ENCODE peak calls at places on chromosomes 1 and 21, in nine cellular contexts. R is IMR-90; H is spleen; S is hepatocyte; T is upper lobe of right lung; D is fibroblast of lung; O is tibial artery; V is PC-9; E is CD4-positive, alpha-beta T cell. J is an unnamed sample.

GRCh38 chr1:167880570-167880969 is 33.4 kb downstream of the ADCY10 start:
- DNase-seq in E (no peak), R (peak), V (no peak), S (peak), H (no peak), T (no peak), D (no peak), O (no peak), J (no peak)

GRCh38 chr21:15309721-15310120 is 244.9 kb upstream of the NRIP1 start:
- DNase-seq in S (no peak), H (no peak), T (no peak), D (no peak), E (no peak), R (no peak), V (no peak), O (peak), J (no peak)

GRCh38 chr21:16751705-16752104 is 761.1 kb upstream of the CXADR start:
- DNase-seq in H (no peak), E (no peak), O (no peak), S (no peak), V (no peak), T (no peak), D (no peak), R (no peak), J (no peak)

GRCh38 chr1:224623743-224624333 is 7.7 kb downstream of the CNIH3 start:
- DNase-seq in E (peak), H (no peak), T (no peak), D (peak), S (peak), V (peak), O (no peak), R (peak), J (no peak)

GRCh38 chr1:28301368-28302174 is 27.3 kb upstream of the MED18 start:
- DNase-seq in O (no peak), E (no peak), R (no peak), V (peak), T (no peak), D (no peak), S (no peak), H (no peak), J (no peak)

GRCh38 chr1:210231846-210232523 is 611 bp upstream of the SERTAD4 start:
- DNase-seq in S (peak), E (no peak), D (peak), H (no peak), R (no peak), V (no peak), O (no peak), T (no peak), J (no peak)

GRCh38 chr1:44040856-44041255 is 9.6 kb upstream of the SLC6A9 start:
- DNase-seq in T (no peak), S (no peak), H (no peak), O (no peak), R (no peak), E (no peak), V (no peak), D (no peak), J (no peak)

GRCh38 chr1:36691374-36691773 is 208.7 kb upstream of the CSF3R start:
- DNase-seq in S (no peak), O (no peak), E (no peak), H (no peak), T (no peak), V (peak), D (no peak), R (no peak), J (peak)

GRCh38 chr1:86938450-86938849 is 24.0 kb downstream of the HS2ST1 start:
- DNase-seq in O (no peak), E (no peak), H (no peak), D (no peak), T (no peak), R (peak), V (no peak), S (no peak), J (no peak)

GRCh38 chr1:94949681-94950661 is 23.1 kb upstream of the CNN3 start:
- DNase-seq in R (peak), D (no peak), E (no peak), T (no peak), V (peak), O (no peak), H (no peak), S (no peak), J (no peak)

GRCh38 chr1:214229736-214230135 is 51.2 kb upstream of the SMYD2 start:
- DNase-seq in V (no peak), S (no peak), H (no peak), T (no peak), E (no peak), R (no peak), O (no peak), D (no peak), J (no peak)

GRCh38 chr1:90045853-90046563 is 51.1 kb downstream of the ZNF326 start:
- DNase-seq in R (peak), S (peak), D (peak), H (no peak), E (no peak), O (no peak), T (no peak), V (peak), J (peak)

GRCh38 chr1:6273380-6273891 is 12.5 kb upstream of the GPR153 start:
- DNase-seq in S (peak), V (no peak), H (no peak), D (peak), T (no peak), R (peak), E (no peak), O (no peak), J (peak)

GRCh38 chr1:3527774-3528173 is 73.3 kb downstream of the ARHGEF16 start:
- DNase-seq in H (no peak), V (no peak), T (no peak), S (no peak), R (no peak), O (no peak), D (no peak), E (no peak), J (no peak)

GRCh38 chr1:25619101-25619890 is 2.7 kb downstream of the MAN1C1 start:
- DNase-seq in T (no peak), E (peak), H (no peak), D (peak), R (peak), S (peak), V (no peak), O (no peak), J (no peak)

GRCh38 chr1:156815307-156815826 is 1.3 kb downstream of the SH2D2A start:
- DNase-seq in S (peak), R (peak), O (peak), H (no peak), E (no peak), D (peak), V (no peak), T (no peak), J (peak)

GRCh38 chr1:107787299-107787698 is 177.7 kb downstream of the VAV3 start:
- DNase-seq in S (no peak), T (no peak), E (no peak), R (no peak), O (no peak), V (no peak), D (no peak), H (peak), J (no peak)

GRCh38 chr1:200753650-200754198 is 15.0 kb downstream of the CAMSAP2 start:
- DNase-seq in O (no peak), D (no peak), T (no peak), R (no peak), E (no peak), H (no peak), V (no peak), S (no peak), J (no peak)

GRCh38 chr1:80656011-80656627 is 1144.6 kb upstream of the ADGRL2 start:
- DNase-seq in S (peak), T (no peak), O (no peak), H (no peak), V (no peak), R (no peak), D (peak), E (no peak), J (peak)

GRCh38 chr1:188241629-188242028 is 1412.9 kb downstream of the PLA2G4A start:
- DNase-seq in E (no peak), V (no peak), R (no peak), S (no peak), D (no peak), T (no peak), H (no peak), O (no peak), J (no peak)

GRCh38 chr1:41381691-41382530 is 20.7 kb downstream of the FOXO6 start:
- DNase-seq in R (no peak), T (peak), H (no peak), V (peak), E (peak), O (peak), S (peak), D (peak), J (peak)

GRCh38 chr1:53368314-53369033 is 40.6 kb upstream of the LRP8 start:
- DNase-seq in V (no peak), E (no peak), D (no peak), R (no peak), O (peak), T (peak), H (peak), S (no peak), J (no peak)

GRCh38 chr1:17606826-17607440 is 67.4 kb downstream of the ARHGEF10L start:
- DNase-seq in S (peak), O (peak), D (peak), H (no peak), V (peak), E (peak), R (peak), T (peak), J (peak)

GRCh38 chr1:28136636-28137613 is 39.6 kb downstream of the PTAFR start:
- DNase-seq in O (no peak), R (peak), V (no peak), H (peak), S (no peak), D (no peak), E (no peak), T (no peak), J (no peak)

GRCh38 chr1:205543351-205544305 is 39.2 kb downstream of the CDK18 start:
- DNase-seq in V (peak), S (peak), T (peak), H (peak), R (peak), O (peak), E (no peak), D (peak), J (peak)

GRCh38 chr1:25854554-25854953 is 4.7 kb downstream of the AUNIP start:
- DNase-seq in S (no peak), R (no peak), T (no peak), D (no peak), H (no peak), V (no peak), O (no peak), E (no peak), J (no peak)

GRCh38 chr1:233440952-233441401 is 113.5 kb downstream of the MAP3K21 start:
- DNase-seq in V (peak), E (no peak), O (no peak), D (peak), H (no peak), S (peak), R (peak), T (no peak), J (peak)

GRCh38 chr1:184021666-184022198 is 15.8 kb downstream of the COLGALT2 start:
- DNase-seq in T (no peak), V (peak), R (no peak), O (no peak), S (no peak), E (no peak), H (no peak), D (no peak), J (no peak)

GRCh38 chr21:30436986-30437385 is 3.1 kb upstream of the KRTAP15-1 start:
- DNase-seq in S (no peak), D (no peak), O (no peak), E (no peak), T (no peak), R (no peak), V (no peak), H (no peak), J (no peak)

GRCh38 chr1:202567747-202568146 is 142.5 kb downstream of the SYT2 start:
- DNase-seq in O (no peak), S (no peak), V (no peak), T (no peak), D (no peak), H (no peak), E (no peak), R (no peak), J (no peak)

GRCh38 chr1:17440074-17440826 is 773 bp upstream of the RCC2 start:
- DNase-seq in H (no peak), S (no peak), T (no peak), D (peak), O (no peak), V (peak), R (no peak), E (no peak), J (no peak)

GRCh38 chr1:201761178-201761577 is 67.8 kb upstream of the IPO9 start:
- DNase-seq in D (no peak), H (no peak), O (no peak), T (no peak), S (no peak), R (no peak), E (no peak), V (no peak), J (no peak)

GRCh38 chr1:34681481-34682451 is 73.1 kb upstream of the GJB5 start:
- DNase-seq in D (peak), S (peak), H (no peak), V (peak), E (no peak), R (peak), O (no peak), T (no peak), J (peak)

GRCh38 chr21:42564561-42564971 is 50.9 kb downstream of the SLC37A1 start:
- DNase-seq in S (no peak), V (no peak), E (no peak), D (no peak), T (peak), R (no peak), H (peak), O (peak), J (no peak)

GRCh38 chr1:65979145-65979544 is 186.4 kb downstream of the PDE4B start:
- DNase-seq in H (no peak), T (no peak), R (peak), V (no peak), D (peak), E (no peak), O (no peak), S (peak), J (no peak)

DNA sequence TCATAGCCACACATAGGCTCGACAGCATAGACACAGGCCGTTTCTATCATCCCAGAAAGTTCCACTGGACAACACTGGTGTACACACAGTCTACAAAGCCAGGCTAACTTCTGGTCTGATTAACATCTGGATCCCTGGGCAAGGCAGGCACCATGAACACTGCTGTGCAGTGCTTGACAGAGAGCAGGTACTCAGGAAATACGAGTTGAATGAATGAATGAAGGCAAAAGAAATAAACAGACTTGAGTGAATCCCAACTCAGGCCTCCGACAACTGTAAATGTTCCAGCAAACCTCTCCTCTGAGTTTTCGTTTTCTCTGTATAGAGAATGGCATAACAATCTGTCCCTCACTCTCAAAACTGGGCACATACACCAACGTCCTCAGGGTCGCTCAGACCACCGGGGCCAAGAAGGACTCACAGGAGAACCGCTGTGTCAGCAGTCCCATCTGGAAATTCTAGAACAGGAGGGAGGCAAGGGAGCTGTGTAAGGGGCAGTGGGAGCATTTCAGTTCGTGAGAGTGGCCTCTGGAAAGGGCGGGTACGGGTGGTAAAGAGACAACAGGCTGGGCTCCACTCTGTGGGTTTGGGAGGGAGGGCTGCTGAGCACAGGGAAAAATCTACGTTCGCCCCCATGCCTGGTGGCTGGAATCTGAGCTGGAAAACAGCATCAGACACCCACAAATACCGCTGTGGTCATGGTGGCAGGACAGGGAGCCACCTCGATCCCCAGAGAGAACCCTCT is 15.1 kb upstream of the ECE1 start:
- DNase-seq in E (no peak), S (no peak), O (no peak), T (no peak), H (no peak), R (no peak), V (no peak), D (no peak), J (no peak)
- H3K27ac ChIP-seq in E (no peak), S (peak), O (no peak), T (no peak), H (no peak), R (peak), V (no peak), D (no peak), J (peak)

GRCh38 chr1:38804062-38804886 is 55.3 kb downstream of the RRAGC start:
- DNase-seq in E (no peak), H (no peak), R (no peak), V (no peak), O (no peak), S (no peak), D (no peak), T (no peak), J (no peak)
- TF ChIP-seq CTCF in E (no peak), H (no peak), R (no peak), V (no peak), O (no peak), S (no peak), D (no peak), T (no peak), J (no peak)

DNA sequence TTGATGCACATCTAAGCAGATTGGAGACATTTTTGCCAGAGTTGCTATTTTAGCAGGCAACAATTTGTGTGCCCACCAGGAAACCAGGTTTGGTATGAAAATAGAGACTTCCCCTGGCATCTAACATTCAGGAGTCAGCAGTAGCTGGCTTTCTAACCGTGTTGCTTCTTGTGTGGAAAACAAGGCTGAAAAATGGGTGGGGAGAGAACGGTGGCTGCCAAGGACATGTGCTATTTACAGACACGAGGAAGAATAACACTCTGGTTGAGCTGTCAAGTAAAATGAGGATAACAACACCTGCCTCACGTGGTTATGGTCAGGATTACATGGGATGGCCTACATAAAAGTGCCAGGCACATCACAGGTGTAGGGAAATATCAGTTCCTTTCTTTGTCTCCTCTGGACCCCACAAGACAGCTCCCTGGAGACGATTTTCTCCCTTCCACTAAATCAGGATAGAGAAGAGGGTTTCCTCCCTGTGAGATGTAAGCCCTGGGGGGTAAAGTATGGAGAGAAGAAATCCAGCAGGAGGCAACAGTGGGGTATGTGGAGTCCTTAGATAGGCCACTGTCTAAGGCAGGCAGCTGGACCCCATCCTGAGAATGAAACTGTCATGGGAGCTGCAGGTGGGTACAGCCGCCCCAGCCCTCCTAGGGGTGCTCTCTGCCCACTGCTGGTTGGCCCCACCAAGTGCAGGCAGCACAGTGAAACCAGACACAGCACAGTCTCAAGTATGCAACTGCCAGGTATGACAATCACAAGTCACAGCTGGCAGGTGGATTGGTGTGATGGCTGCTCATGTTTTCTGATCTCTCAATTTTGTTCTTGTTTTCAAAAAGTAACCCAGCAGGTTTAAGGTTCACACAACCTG is 80.3 kb downstream of the TENT5C start:
- DNase-seq in E (no peak), D (no peak), V (no peak), T (no peak), O (no peak), S (no peak), H (no peak), R (no peak), J (no peak)
- H3K27ac ChIP-seq in E (no peak), D (no peak), V (no peak), T (no peak), O (peak), S (no peak), H (peak), R (no peak), J (no peak)

GRCh38 chr1:155326020-155326526 is 5.4 kb downstream of the RUSC1 start:
- DNase-seq in E (no peak), D (no peak), O (peak), V (no peak), R (no peak), H (no peak), T (no peak), S (no peak), J (no peak)
- TF ChIP-seq CTCF in E (no peak), D (no peak), O (no peak), V (no peak), R (no peak), H (no peak), T (no peak), S (no peak), J (no peak)

GRCh38 chr1:9192578-9192977 is 42.0 kb upstream of the H6PD start:
- DNase-seq in V (no peak), T (no peak), E (no peak), R (no peak), H (no peak), S (no peak), O (no peak), D (no peak), J (no peak)
- H3K27ac ChIP-seq in V (no peak), T (no peak), E (no peak), R (no peak), H (no peak), S (no peak), O (no peak), D (no peak), J (peak)

GRCh38 chr1:180231506-180232420 is 1.7 kb downstream of the LHX4 start:
- DNase-seq in T (no peak), R (peak), O (peak), H (no peak), S (no peak), E (no peak), D (peak), V (peak), J (no peak)
- TF ChIP-seq CTCF in T (no peak), R (no peak), O (no peak), H (no peak), S (no peak), E (no peak), D (no peak), V (peak), J (no peak)